ENCODE peak calls at places on chromosomes 6 and 20, in eight cellular contexts. A is stimulated activated CD4-positive, alpha-beta T cell treated with anti-CD3 and anti-CD28 coated beads, Interleukin-12 subunit alpha, Interleukin-12 subunit beta, amount 100 ng/mL, for 24 hours; E is activated T-cell treated with anti-CD3 and anti-CD28 coated beads for 48 hours; B is T-cell; D is glutamatergic neuron; Q is left lung; T is AG04449; C is endothelial cell. P is an unnamed sample.

GRCh38 chr20:54318892-54319291 is 111.0 kb downstream of the PFDN4 start:
- DNase-seq in D (no peak), E (no peak), A (no peak), T (no peak), B (no peak), C (no peak), Q (no peak), P (no peak)

GRCh38 chr20:32702706-32703425 is 29.1 kb upstream of the C20orf203 start:
- DNase-seq in Q (no peak), B (no peak), C (no peak), A (no peak), T (no peak), E (no peak), D (no peak), P (no peak)

GRCh38 chr6:165891320-165891719 is 228.3 kb upstream of the PDE10A start:
- DNase-seq in B (no peak), D (no peak), Q (no peak), C (no peak), A (no peak), E (no peak), T (no peak), P (no peak)

GRCh38 chr6:149628865-149629544 is 19.5 kb downstream of the KATNA1 start:
- DNase-seq in C (no peak), B (no peak), E (no peak), A (no peak), Q (no peak), T (no peak), D (no peak), P (no peak)

GRCh38 chr20:2156666-2157624 is 55.3 kb downstream of the STK35 start:
- DNase-seq in C (no peak), T (no peak), A (no peak), D (no peak), Q (no peak), E (no peak), B (no peak), P (no peak)

GRCh38 chr6:46465294-46466165 is 25.7 kb downstream of the RCAN2 start:
- DNase-seq in Q (no peak), D (no peak), B (no peak), C (no peak), E (no peak), A (no peak), T (no peak), P (no peak)

GRCh38 chr6:9851541-9852380 is 563.1 kb downstream of the TFAP2A start:
- DNase-seq in E (no peak), B (no peak), D (no peak), A (no peak), C (no peak), T (no peak), Q (no peak), P (no peak)

GRCh38 chr20:36085686-36086267 is 68.8 kb upstream of the EPB41L1 start:
- DNase-seq in C (no peak), T (no peak), D (no peak), A (no peak), B (no peak), E (no peak), Q (peak; percentile 79), P (no peak)

GRCh38 chr6:170088349-170088951 is 202.4 kb downstream of the DLL1 start:
- DNase-seq in Q (peak; percentile 36), C (no peak), A (no peak), D (no peak), T (no peak), E (no peak), B (no peak), P (no peak)

GRCh38 chr6:124022641-124023040 is 219.0 kb downstream of the NKAIN2 start:
- DNase-seq in Q (no peak), C (no peak), D (no peak), T (no peak), B (no peak), E (no peak), A (no peak), P (no peak)

GRCh38 chr6:155486795-155487294 is 31.2 kb upstream of the NOX3 start:
- DNase-seq in B (no peak), C (no peak), A (no peak), E (no peak), T (no peak), Q (no peak), D (no peak), P (no peak)

GRCh38 chr6:64103480-64103879 is 467.9 kb downstream of the PHF3 start:
- DNase-seq in D (no peak), B (no peak), E (no peak), A (no peak), C (no peak), Q (no peak), T (no peak), P (no peak)

GRCh38 chr20:38196016-38196415 is 30.9 kb upstream of the TGM2 start:
- DNase-seq in Q (no peak), B (no peak), D (no peak), C (no peak), E (no peak), A (no peak), T (no peak), P (peak; percentile 9)

GRCh38 chr6:117530467-117531242 is 48.2 kb downstream of the DCBLD1 start:
- DNase-seq in A (no peak), Q (no peak), B (no peak), C (no peak), T (no peak), D (no peak), E (no peak), P (no peak)

GRCh38 chr20:51531141-51531710 is 11.3 kb downstream of the NFATC2 start:
- DNase-seq in D (no peak), C (no peak), E (peak; percentile 74), T (no peak), Q (no peak), A (peak; percentile 69), B (peak; percentile 64), P (no peak)

GRCh38 chr20:61727761-61728160 is 337.9 kb downstream of the TAF4 start:
- DNase-seq in C (no peak), B (no peak), T (no peak), E (no peak), D (no peak), Q (no peak), A (no peak), P (no peak)

GRCh38 chr6:55758156-55758942 is 117.0 kb downstream of the BMP5 start:
- DNase-seq in E (no peak), T (peak; percentile 50), B (no peak), Q (no peak), D (no peak), A (no peak), C (no peak), P (no peak)

GRCh38 chr6:6834356-6835342 is 246.1 kb downstream of the LY86 start:
- DNase-seq in E (no peak), C (no peak), Q (peak; percentile 76), T (no peak), D (no peak), B (no peak), A (no peak), P (peak; percentile 30)

GRCh38 chr6:69768664-69769063 is 28.1 kb downstream of the LMBRD1 start:
- DNase-seq in B (no peak), D (no peak), A (no peak), E (no peak), T (no peak), Q (no peak), C (no peak), P (no peak)

GRCh38 chr20:15865553-15865952 is 707.7 kb downstream of the KIF16B start:
- DNase-seq in C (no peak), D (no peak), A (no peak), T (no peak), Q (no peak), E (no peak), B (no peak), P (no peak)

GRCh38 chr6:138098306-138098705 is 8.9 kb downstream of the PERP start:
- DNase-seq in B (no peak), A (no peak), Q (no peak), C (no peak), D (no peak), E (no peak), T (no peak), P (no peak)

GRCh38 chr20:34074101-34074760 is 37.8 kb downstream of the EIF2S2 start:
- DNase-seq in D (no peak), Q (no peak), B (no peak), C (no peak), T (no peak), A (peak; percentile 18), E (peak; percentile 39), P (peak; percentile 63)

GRCh38 chr6:30258204-30258603 is 45.0 kb upstream of the TRIM26 start:
- DNase-seq in B (no peak), D (no peak), C (no peak), Q (no peak), E (no peak), T (no peak), A (no peak), P (no peak)

GRCh38 chr20:48823960-48824497 is 3.8 kb downstream of the PREX1 start:
- DNase-seq in B (no peak), D (no peak), E (peak; percentile 61), C (no peak), A (peak; percentile 53), T (no peak), Q (no peak), P (no peak)

GRCh38 chr6:85436408-85436807 is 13.5 kb upstream of the NT5E start:
- DNase-seq in E (no peak), Q (no peak), T (peak; percentile 52), D (no peak), B (no peak), A (no peak), C (no peak), P (no peak)

GRCh38 chr6:42294759-42295158 is 77.1 kb upstream of the MRPS10 start:
- DNase-seq in D (no peak), T (no peak), E (no peak), C (no peak), B (no peak), A (no peak), Q (no peak), P (no peak)

GRCh38 chr6:155614606-155615005 is 159.0 kb upstream of the NOX3 start:
- DNase-seq in B (no peak), C (no peak), E (no peak), A (no peak), D (no peak), Q (no peak), T (no peak), P (no peak)

GRCh38 chr6:142763205-142763604 is 181.8 kb downstream of the HIVEP2 start:
- DNase-seq in D (no peak), E (no peak), C (no peak), T (peak; percentile 21), A (no peak), B (no peak), Q (no peak), P (no peak)

GRCh38 chr6:84546427-84546914 is 217.9 kb downstream of the TBX18 start:
- DNase-seq in A (no peak), T (no peak), E (no peak), Q (no peak), D (peak; percentile 40), B (no peak), C (no peak), P (no peak)

GRCh38 chr20:41854765-41855164 is 236.6 kb upstream of the CHD6 start:
- DNase-seq in C (no peak), Q (no peak), E (no peak), D (no peak), B (no peak), T (no peak), A (no peak), P (no peak)

P was measured in D341Med.